ENCODE peak calls at places on chromosomes 12 and 14, in six cellular contexts. One of them, this sample, is unnamed.

GRCh38 chr14:61466905-61467280 is 145.5 kb downstream of the PRKCH start:
- DNase-seq in AG20443: no peak
- DNase-seq in A549: no peak
- DNase-seq in ACHN: no peak
- DNase-seq in H9: no peak
- DNase-seq in NCI-H2081: no peak
- DNase-seq in this sample: no peak

GRCh38 chr12:58465418-58465817 is 454.9 kb downstream of the LRIG3 start:
- DNase-seq in AG20443: no peak
- DNase-seq in A549: no peak
- DNase-seq in ACHN: no peak
- DNase-seq in H9: no peak
- DNase-seq in NCI-H2081: no peak
- DNase-seq in this sample: no peak

GRCh38 chr14:74299061-74299545 is 3.6 kb downstream of the ABCD4 start:
- DNase-seq in AG20443: no peak
- DNase-seq in A549: no peak
- DNase-seq in ACHN: peak
- DNase-seq in H9: no peak
- DNase-seq in NCI-H2081: no peak
- DNase-seq in this sample: peak

GRCh38 chr12:50220357-50221061 is 53.3 kb upstream of the CERS5 start:
- DNase-seq in AG20443: peak
- DNase-seq in A549: no peak
- DNase-seq in ACHN: no peak
- DNase-seq in H9: no peak
- DNase-seq in NCI-H2081: no peak
- DNase-seq in this sample: no peak

GRCh38 chr12:121451931-121452330 is 52.0 kb downstream of the RNF34 start:
- DNase-seq in AG20443: peak
- DNase-seq in A549: no peak
- DNase-seq in ACHN: no peak
- DNase-seq in H9: no peak
- DNase-seq in NCI-H2081: no peak
- DNase-seq in this sample: peak

GRCh38 chr14:30569216-30569902 is 10.4 kb downstream of the G2E3 start:
- DNase-seq in AG20443: no peak
- DNase-seq in A549: no peak
- DNase-seq in ACHN: no peak
- DNase-seq in H9: no peak
- DNase-seq in NCI-H2081: no peak
- DNase-seq in this sample: no peak

GRCh38 chr12:44285321-44285720 is 449.4 kb downstream of the TMEM117 start:
- DNase-seq in AG20443: peak
- DNase-seq in A549: no peak
- DNase-seq in ACHN: no peak
- DNase-seq in H9: no peak
- DNase-seq in NCI-H2081: no peak
- DNase-seq in this sample: no peak

GRCh38 chr14:92780444-92780843 is 13.7 kb upstream of the GOLGA5 start:
- DNase-seq in AG20443: peak
- DNase-seq in A549: no peak
- DNase-seq in ACHN: no peak
- DNase-seq in H9: no peak
- DNase-seq in NCI-H2081: no peak
- DNase-seq in this sample: no peak

GRCh38 chr12:53174881-53175491 is 5.5 kb upstream of the ZNF740 start:
- DNase-seq in AG20443: peak
- DNase-seq in A549: peak
- DNase-seq in ACHN: peak
- DNase-seq in H9: peak
- DNase-seq in NCI-H2081: peak
- DNase-seq in this sample: no peak

GRCh38 chr14:78254911-78255431 is 84.8 kb downstream of the NRXN3 start:
- DNase-seq in AG20443: no peak
- DNase-seq in A549: no peak
- DNase-seq in ACHN: peak
- DNase-seq in H9: no peak
- DNase-seq in NCI-H2081: peak
- DNase-seq in this sample: no peak

GRCh38 chr12:3123729-3124128 is 46.5 kb downstream of the TSPAN9 start:
- DNase-seq in AG20443: no peak
- DNase-seq in A549: no peak
- DNase-seq in ACHN: no peak
- DNase-seq in H9: no peak
- DNase-seq in NCI-H2081: no peak
- DNase-seq in this sample: no peak

GRCh38 chr14:75690010-75690409 is 29.0 kb downstream of the TTLL5 start:
- DNase-seq in AG20443: no peak
- DNase-seq in A549: no peak
- DNase-seq in ACHN: no peak
- DNase-seq in H9: no peak
- DNase-seq in NCI-H2081: no peak
- DNase-seq in this sample: no peak

GRCh38 chr14:93035917-93036651 is 79.6 kb downstream of the ITPK1 start:
- DNase-seq in AG20443: no peak
- DNase-seq in A549: no peak
- DNase-seq in ACHN: peak
- DNase-seq in H9: no peak
- DNase-seq in NCI-H2081: no peak
- DNase-seq in this sample: no peak

GRCh38 chr12:121779422-121779895 is 14.0 kb downstream of the RHOF start:
- DNase-seq in AG20443: no peak
- DNase-seq in A549: no peak
- DNase-seq in ACHN: no peak
- DNase-seq in H9: no peak
- DNase-seq in NCI-H2081: no peak
- DNase-seq in this sample: no peak

GRCh38 chr14:99055019-99055418 is 217.0 kb downstream of the BCL11B start:
- DNase-seq in AG20443: peak
- DNase-seq in A549: no peak
- DNase-seq in ACHN: no peak
- DNase-seq in H9: no peak
- DNase-seq in NCI-H2081: no peak
- DNase-seq in this sample: no peak

GRCh38 chr14:23307687-23308644 is 1.3 kb downstream of the BCL2L2 start:
- DNase-seq in AG20443: no peak
- DNase-seq in A549: no peak
- DNase-seq in ACHN: no peak
- DNase-seq in H9: no peak
- DNase-seq in NCI-H2081: no peak
- DNase-seq in this sample: no peak

GRCh38 chr12:124993568-124994434 is at the start of gene BRI3BP:
- DNase-seq in AG20443: peak
- DNase-seq in A549: peak
- DNase-seq in ACHN: peak
- DNase-seq in H9: peak
- DNase-seq in NCI-H2081: peak
- DNase-seq in this sample: peak

GRCh38 chr12:52801773-52802172 is 5.9 kb upstream of the KRT3 start:
- DNase-seq in AG20443: no peak
- DNase-seq in A549: no peak
- DNase-seq in ACHN: no peak
- DNase-seq in H9: no peak
- DNase-seq in NCI-H2081: no peak
- DNase-seq in this sample: no peak

GRCh38 chr14:27012641-27013040 is 414.8 kb upstream of the NOVA1 start:
- DNase-seq in AG20443: no peak
- DNase-seq in A549: no peak
- DNase-seq in ACHN: no peak
- DNase-seq in H9: no peak
- DNase-seq in NCI-H2081: no peak
- DNase-seq in this sample: no peak

GRCh38 chr14:100201701-100202100 is 37.2 kb upstream of the YY1 start:
- DNase-seq in AG20443: no peak
- DNase-seq in A549: no peak
- DNase-seq in ACHN: no peak
- DNase-seq in H9: no peak
- DNase-seq in NCI-H2081: no peak
- DNase-seq in this sample: peak

GRCh38 chr14:51972566-51972965 is 16.8 kb upstream of the RTRAF start:
- DNase-seq in AG20443: no peak
- DNase-seq in A549: no peak
- DNase-seq in ACHN: no peak
- DNase-seq in H9: no peak
- DNase-seq in NCI-H2081: no peak
- DNase-seq in this sample: no peak

GRCh38 chr14:23568600-23569310 is 1.2 kb upstream of the AP1G2 start:
- DNase-seq in AG20443: no peak
- DNase-seq in A549: no peak
- DNase-seq in ACHN: peak
- DNase-seq in H9: peak
- DNase-seq in NCI-H2081: peak
- DNase-seq in this sample: peak

GRCh38 chr12:116266220-116266619 is 11.3 kb downstream of the MED13L start:
- DNase-seq in AG20443: no peak
- DNase-seq in A549: peak
- DNase-seq in ACHN: peak
- DNase-seq in H9: no peak
- DNase-seq in NCI-H2081: no peak
- DNase-seq in this sample: no peak

GRCh38 chr12:39412210-39412609 is 30.7 kb downstream of the KIF21A start:
- DNase-seq in AG20443: no peak
- DNase-seq in A549: no peak
- DNase-seq in ACHN: no peak
- DNase-seq in H9: peak
- DNase-seq in NCI-H2081: peak
- DNase-seq in this sample: no peak

GRCh38 chr14:38056270-38056669 is 151.4 kb upstream of the SSTR1 start:
- DNase-seq in AG20443: no peak
- DNase-seq in A549: no peak
- DNase-seq in ACHN: peak
- DNase-seq in H9: no peak
- DNase-seq in NCI-H2081: no peak
- DNase-seq in this sample: no peak

GRCh38 chr12:92105110-92105509 is 40.5 kb downstream of the BTG1 start:
- DNase-seq in AG20443: no peak
- DNase-seq in A549: no peak
- DNase-seq in ACHN: no peak
- DNase-seq in H9: no peak
- DNase-seq in NCI-H2081: no peak
- DNase-seq in this sample: no peak

GRCh38 chr14:74424606-74425005 is 1.4 kb downstream of the SYNDIG1L start:
- DNase-seq in AG20443: no peak
- DNase-seq in A549: no peak
- DNase-seq in ACHN: no peak
- DNase-seq in H9: no peak
- DNase-seq in NCI-H2081: no peak
- DNase-seq in this sample: no peak

GRCh38 chr12:131618303-131618658 is 92.6 kb upstream of the SFSWAP start:
- DNase-seq in AG20443: no peak
- DNase-seq in A549: no peak
- DNase-seq in ACHN: peak
- DNase-seq in H9: peak
- DNase-seq in NCI-H2081: no peak
- DNase-seq in this sample: peak

GRCh38 chr14:29717906-29718305 is 209.7 kb downstream of the PRKD1 start:
- DNase-seq in AG20443: peak
- DNase-seq in A549: no peak
- DNase-seq in ACHN: no peak
- DNase-seq in H9: no peak
- DNase-seq in NCI-H2081: no peak
- DNase-seq in this sample: no peak

GRCh38 chr12:203462-204260 is 10.3 kb downstream of the SLC6A12 start:
- DNase-seq in AG20443: peak
- DNase-seq in A549: peak
- DNase-seq in ACHN: no peak
- DNase-seq in H9: peak
- DNase-seq in NCI-H2081: no peak
- DNase-seq in this sample: peak

GRCh38 chr12:98955284-98955683 is 310.2 kb downstream of the APAF1 start:
- DNase-seq in AG20443: peak
- DNase-seq in A549: peak
- DNase-seq in ACHN: peak
- DNase-seq in H9: peak
- DNase-seq in NCI-H2081: no peak
- DNase-seq in this sample: peak

GRCh38 chr12:65649126-65649525 is 175.2 kb upstream of the HMGA2 start:
- DNase-seq in AG20443: peak
- DNase-seq in A549: peak
- DNase-seq in ACHN: peak
- DNase-seq in H9: no peak
- DNase-seq in NCI-H2081: no peak
- DNase-seq in this sample: no peak